ENCODE peak calls at places on chromosome 21, in eight cellular contexts. B, Z, R, L, U, E, C and K are unnamed samples.

GRCh38 chr21:31446206-31446900 is 102.3 kb upstream of the TIAM1 start:
- DNase-seq in B (no peak), Z (no peak), R (peak; percentile 75), L (no peak), U (no peak), E (no peak), C (no peak), K (no peak)

GRCh38 chr21:45704311-45705108 is 61.0 kb downstream of the PCBP3 start:
- DNase-seq in B (no peak), Z (no peak), R (no peak), L (no peak), U (no peak), E (no peak), C (no peak), K (no peak)

GRCh38 chr21:24941316-24942185 is 665.7 kb downstream of the MRPL39 start:
- DNase-seq in B (peak; percentile 10), Z (peak; percentile 44), R (no peak), L (no peak), U (peak; percentile 45), E (no peak), C (no peak), K (no peak)

GRCh38 chr21:42833439-42833815 is 45.9 kb downstream of the WDR4 start:
- DNase-seq in B (peak; percentile 55), Z (peak; percentile 74), R (peak; percentile 51), L (no peak), U (no peak), E (no peak), C (no peak), K (peak; percentile 65)

GRCh38 chr21:44926364-44927101 is 5.8 kb upstream of the ITGB2 start:
- DNase-seq in B (no peak), Z (peak; percentile 21), R (peak; percentile 60), L (no peak), U (peak; percentile 37), E (peak; percentile 95), C (peak; percentile 83), K (no peak)

GRCh38 chr21:14116080-14116481 is 94.7 kb downstream of the LIPI start:
- DNase-seq in B (no peak), Z (no peak), R (no peak), L (no peak), U (no peak), E (no peak), C (no peak), K (no peak)

GRCh38 chr21:42255825-42256224 is 36.9 kb downstream of the ABCG1 start:
- DNase-seq in B (no peak), Z (no peak), R (no peak), L (no peak), U (no peak), E (no peak), C (no peak), K (no peak)

GRCh38 chr21:21436012-21436545 is 437.9 kb downstream of the NCAM2 start:
- DNase-seq in B (no peak), Z (peak; percentile 3), R (no peak), L (peak; percentile 61), U (peak; percentile 61), E (peak; percentile 34), C (no peak), K (no peak)

GRCh38 chr21:45330075-45330781 is 42.5 kb upstream of the POFUT2 start:
- DNase-seq in B (peak; percentile 82), Z (peak; percentile 86), R (no peak), L (no peak), U (peak; percentile 77), E (peak; percentile 88), C (peak; percentile 29), K (peak; percentile 47)

GRCh38 chr21:38258803-38259485 is 2.2 kb downstream of the KCNJ15 start:
- DNase-seq in B (peak; percentile 44), Z (peak; percentile 22), R (no peak), L (no peak), U (peak; percentile 91), E (peak; percentile 56), C (no peak), K (no peak)

GRCh38 chr21:38343691-38344090 is 86.9 kb downstream of the KCNJ15 start:
- DNase-seq in B (peak; percentile 39), Z (peak; percentile 95), R (no peak), L (peak; percentile 89), U (peak; percentile 79), E (peak; percentile 37), C (peak; percentile 48), K (no peak)

GRCh38 chr21:38910390-38911008 is 104.8 kb downstream of the ETS2 start:
- DNase-seq in B (no peak), Z (peak; percentile 82), R (no peak), L (no peak), U (no peak), E (no peak), C (peak; percentile 89), K (no peak)

GRCh38 chr21:31795992-31796391 is 64.1 kb upstream of the SCAF4 start:
- DNase-seq in B (no peak), Z (no peak), R (no peak), L (no peak), U (no peak), E (peak; percentile 31), C (no peak), K (no peak)

GRCh38 chr21:43854773-43855633 is 10.0 kb upstream of the AGPAT3 start:
- DNase-seq in B (peak; percentile 28), Z (no peak), R (peak; percentile 65), L (no peak), U (no peak), E (no peak), C (no peak), K (no peak)

GRCh38 chr21:40841524-40842196 is 5.3 kb downstream of the DSCAM start:
- DNase-seq in B (peak; percentile 86), Z (peak; percentile 57), R (no peak), L (no peak), U (peak; percentile 20), E (no peak), C (peak; percentile 42), K (peak; percentile 81)
- H2AFZ ChIP-seq in B (peak overlapping the region; percentile 79), Z (peak overlapping the region; percentile 76), R (no peak overlapping the region), L (no peak overlapping the region), U (peak overlapping the region; percentile 90), E (no peak overlapping the region), C (peak overlapping the region; percentile 94), K (no peak overlapping the region)

GRCh38 chr21:35748683-35749314 is 311.5 kb downstream of the SETD4 start:
- DNase-seq in B (no peak), Z (no peak), R (no peak), L (no peak), U (no peak), E (no peak), C (no peak), K (no peak)

GRCh38 chr21:35737899-35738341 is 322.4 kb downstream of the SETD4 start:
- DNase-seq in B (no peak), Z (no peak), R (no peak), L (no peak), U (peak; percentile 63), E (peak; percentile 27), C (no peak), K (no peak)

GRCh38 chr21:35738342-35738961 is 321.9 kb downstream of the SETD4 start:
- DNase-seq in B (peak; percentile 18), Z (peak; percentile 27), R (no peak), L (peak; percentile 3), U (peak; percentile 84), E (peak; percentile 38), C (peak; percentile 36), K (no peak)

DNA sequence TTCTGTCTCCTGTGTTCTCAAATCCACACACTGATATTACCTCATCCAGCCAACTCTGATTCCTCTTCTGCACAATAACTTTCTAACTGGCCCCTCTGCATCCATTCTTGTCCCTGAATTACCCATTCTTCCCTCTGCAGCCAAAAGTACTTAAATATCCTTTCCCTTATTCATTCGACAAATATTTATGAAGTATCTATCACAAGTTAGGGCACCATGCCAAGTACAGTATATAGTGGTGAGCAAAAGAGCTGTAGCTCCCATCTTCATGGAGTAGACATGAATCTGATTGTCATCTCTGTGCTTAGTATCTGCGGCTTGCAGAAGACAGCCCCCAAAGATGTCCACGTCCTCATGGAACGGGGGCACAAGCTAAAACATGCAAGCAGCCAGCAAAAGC is 316.8 kb downstream of the SETD4 start:
- DNase-seq in B (no peak), Z (peak; percentile 86), R (no peak), L (no peak), U (peak; percentile 26), E (peak; percentile 35), C (peak; percentile 45), K (no peak)
- H3K79me2 ChIP-seq in B (no peaks in the 10 kb centered on the region), Z (no peaks in the 10 kb centered on the region), R (no peaks in the 10 kb centered on the region), L (no peaks in the 10 kb centered on the region), U (no peaks in the 10 kb centered on the region), E (no peaks in the 10 kb centered on the region), C (no peaks in the 10 kb centered on the region), K (no peaks in the 10 kb centered on the region)

DNA sequence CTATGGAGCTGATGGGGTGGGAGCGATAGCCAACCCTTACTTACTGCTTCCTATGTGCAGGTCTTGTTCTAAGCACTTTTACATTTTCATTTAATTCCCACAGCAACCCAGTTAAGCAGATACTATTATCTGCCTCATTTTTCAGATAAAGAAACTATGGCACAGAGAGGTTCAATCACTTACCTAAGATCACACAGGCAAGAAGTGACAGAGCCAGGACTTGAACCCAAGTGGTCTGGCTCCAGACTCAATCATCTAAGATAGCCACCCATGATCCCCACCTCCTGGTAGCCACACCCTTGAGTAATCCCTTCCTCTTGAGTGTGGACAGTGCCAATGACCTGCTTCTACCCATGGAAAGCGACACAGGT is 23.2 kb upstream of the IFNAR1 start:
- DNase-seq in B (no peak), Z (no peak), R (no peak), L (no peak), U (no peak), E (no peak), C (no peak), K (no peak)
- H2AFZ ChIP-seq in B (no peak overlapping the region), Z (no peak overlapping the region), R (peak overlapping the region; percentile 63), L (peak overlapping the region; percentile 91), U (no peak overlapping the region), E (no peak overlapping the region), C (no peak overlapping the region), K (no peak overlapping the region)

GRCh38 chr21:26099610-26100219 is 70.9 kb downstream of the APP start:
- DNase-seq in B (no peak), Z (no peak), R (no peak), L (no peak), U (no peak), E (peak; percentile 84), C (no peak), K (no peak)

GRCh38 chr21:26098758-26099157 is 71.8 kb downstream of the APP start:
- DNase-seq in B (no peak), Z (peak; percentile 76), R (no peak), L (no peak), U (no peak), E (peak; percentile 60), C (peak; percentile 69), K (no peak)

GRCh38 chr21:26096972-26097371 is 73.6 kb downstream of the APP start:
- DNase-seq in B (peak; percentile 11), Z (no peak), R (no peak), L (no peak), U (no peak), E (no peak), C (no peak), K (no peak)

GRCh38 chr21:26097475-26097874 is 73.1 kb downstream of the APP start:
- DNase-seq in B (no peak), Z (no peak), R (no peak), L (no peak), U (no peak), E (no peak), C (no peak), K (no peak)

DNA sequence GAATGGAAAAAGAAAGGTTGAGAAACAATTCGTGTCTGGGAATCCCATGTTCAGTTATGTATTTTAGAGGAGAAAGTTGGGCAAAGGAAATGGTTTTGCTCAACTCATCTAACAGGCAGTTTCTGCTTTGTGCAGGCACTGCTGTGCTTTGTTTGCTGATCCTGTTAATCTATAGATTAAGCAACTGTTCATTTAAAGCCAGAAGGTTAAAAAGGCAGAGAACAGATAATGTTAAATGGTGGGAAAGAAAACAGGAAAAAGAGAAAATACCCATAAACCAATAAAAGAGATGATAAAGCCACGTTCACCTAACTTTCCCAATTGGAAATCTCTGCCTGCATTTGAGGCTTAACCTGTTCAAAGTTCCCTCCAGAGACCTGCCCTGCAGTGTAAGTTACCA is 70.0 kb downstream of the APP start:
- DNase-seq in B (no peak), Z (no peak), R (no peak), L (no peak), U (no peak), E (no peak), C (no peak), K (no peak)
- H3K79me2 ChIP-seq in B (peaks cover 68% of the 10 kb centered on the region), Z (peaks cover 91% of the 10 kb centered on the region), R (no peaks in the 10 kb centered on the region), L (peaks cover 91% of the 10 kb centered on the region), U (peaks cover 68% of the 10 kb centered on the region), E (peaks cover 83% of the 10 kb centered on the region), C (peaks cover 97% of the 10 kb centered on the region), K (peaks cover 31% of the 10 kb centered on the region)